ENCODE peak calls at places on chromosomes 16 and 17, in seven cellular contexts. O is right atrium auricular region, D is fibroblast of pulmonary artery, K is Panc1, G is cardiac fibroblast, V is MM.1S, Q is HL-60. U is an unnamed sample.

GRCh38 chr16:47204736-47205499 is 61.2 kb upstream of the NETO2 start:
- DNase-seq in O (no peak), D (no peak), K (no peak), G (no peak), V (no peak), Q (no peak), U (no peak)

GRCh38 chr16:29007865-29008593 is 23.2 kb downstream of the LAT start:
- DNase-seq in O (no peak), D (peak), K (no peak), G (peak), V (no peak), Q (no peak), U (no peak)

GRCh38 chr17:65060855-65061254 is 4.3 kb upstream of the GNA13 start:
- DNase-seq in O (no peak), D (no peak), K (no peak), G (no peak), V (no peak), Q (no peak), U (no peak)

GRCh38 chr17:6995500-6996255 is at the start of gene ALOX12:
- DNase-seq in O (no peak), D (no peak), K (no peak), G (peak), V (no peak), Q (no peak), U (no peak)

GRCh38 chr16:4515611-4516233 is 22.9 kb downstream of the CDIP1 start:
- DNase-seq in O (no peak), D (peak), K (no peak), G (peak), V (peak), Q (no peak), U (no peak)

GRCh38 chr17:32742686-32743538 is 134.0 kb downstream of the MYO1D start:
- DNase-seq in O (no peak), D (no peak), K (no peak), G (no peak), V (no peak), Q (no peak), U (no peak)

GRCh38 chr17:27315796-27316465 is 22.0 kb downstream of the WSB1 start:
- DNase-seq in O (no peak), D (no peak), K (no peak), G (no peak), V (no peak), Q (no peak), U (no peak)

GRCh38 chr16:50309156-50309526 is 42.8 kb downstream of the ADCY7 start:
- DNase-seq in O (no peak), D (no peak), K (no peak), G (no peak), V (no peak), Q (no peak), U (no peak)

GRCh38 chr16:67719778-67720144 is 645 bp upstream of the GFOD2 start:
- DNase-seq in O (peak), D (peak), K (no peak), G (peak), V (peak), Q (peak), U (peak)

GRCh38 chr17:33464669-33465275 is 171.7 kb upstream of the ASIC2 start:
- DNase-seq in O (no peak), D (peak), K (no peak), G (peak), V (no peak), Q (no peak), U (no peak)

GRCh38 chr17:62921837-62922236 is 44.2 kb upstream of the TANC2 start:
- DNase-seq in O (no peak), D (no peak), K (no peak), G (no peak), V (no peak), Q (no peak), U (no peak)

GRCh38 chr16:68995011-68995504 is 110.4 kb upstream of the HAS3 start:
- DNase-seq in O (no peak), D (peak), K (no peak), G (peak), V (no peak), Q (no peak), U (no peak)

GRCh38 chr16:34743115-34743514 is 1283.7 kb downstream of the TP53TG3F start:
- DNase-seq in O (no peak), D (no peak), K (no peak), G (no peak), V (no peak), Q (no peak), U (no peak)

GRCh38 chr16:8848231-8848938 is 20.4 kb downstream of the CARHSP1 start:
- DNase-seq in O (no peak), D (no peak), K (no peak), G (no peak), V (no peak), Q (no peak), U (no peak)

GRCh38 chr17:46099865-46100264 is 93.4 kb downstream of the KANSL1 start:
- DNase-seq in O (no peak), D (no peak), K (no peak), G (no peak), V (no peak), Q (no peak), U (no peak)

GRCh38 chr17:80940171-80941123 is 51.2 kb upstream of the CHMP6 start:
- DNase-seq in O (no peak), D (no peak), K (no peak), G (no peak), V (no peak), Q (peak), U (no peak)

GRCh38 chr17:58059141-58059540 is 24.1 kb upstream of the DYNLL2 start:
- DNase-seq in O (no peak), D (no peak), K (no peak), G (no peak), V (no peak), Q (no peak), U (no peak)

GRCh38 chr17:18267927-18268711 is 7.7 kb downstream of the MIEF2 start:
- DNase-seq in O (no peak), D (peak), K (no peak), G (peak), V (no peak), Q (no peak), U (no peak)

GRCh38 chr16:29806641-29807425 is 504 bp downstream of the MAZ start:
- DNase-seq in O (no peak), D (no peak), K (no peak), G (no peak), V (peak), Q (peak), U (no peak)

GRCh38 chr17:76204277-76204676 is 36.0 kb downstream of the RNF157 start:
- DNase-seq in O (no peak), D (peak), K (no peak), G (peak), V (no peak), Q (no peak), U (peak)

GRCh38 chr17:8019665-8020064 is 17.2 kb downstream of the GUCY2D start:
- DNase-seq in O (no peak), D (peak), K (no peak), G (peak), V (no peak), Q (no peak), U (no peak)

GRCh38 chr17:71327376-71328059 is 793.3 kb upstream of the SOX9 start:
- DNase-seq in O (no peak), D (peak), K (no peak), G (peak), V (no peak), Q (no peak), U (no peak)

GRCh38 chr17:76726766-76727718 is at the start of gene METTL23:
- DNase-seq in O (peak), D (peak), K (no peak), G (peak), V (peak), Q (no peak), U (no peak)

GRCh38 chr16:89938636-89938885 is 10.0 kb upstream of the DEF8 start:
- DNase-seq in O (no peak), D (no peak), K (no peak), G (no peak), V (no peak), Q (no peak), U (no peak)

GRCh38 chr17:6549384-6550036 is 6.8 kb downstream of the PITPNM3 start:
- DNase-seq in O (no peak), D (no peak), K (no peak), G (no peak), V (no peak), Q (no peak), U (no peak)

GRCh38 chr17:57665696-57666095 is 79.4 kb downstream of the CCDC182 start:
- DNase-seq in O (no peak), D (no peak), K (no peak), G (no peak), V (no peak), Q (no peak), U (no peak)

GRCh38 chr17:61594294-61594825 is 3.3 kb upstream of the NACA2 start:
- DNase-seq in O (no peak), D (no peak), K (no peak), G (no peak), V (no peak), Q (no peak), U (no peak)

GRCh38 chr17:66345264-66345663 is 42.9 kb downstream of the PRKCA start:
- DNase-seq in O (no peak), D (no peak), K (no peak), G (no peak), V (no peak), Q (no peak), U (no peak)

GRCh38 chr17:11996722-11997146 is 541 bp downstream of the ZNF18 start:
- DNase-seq in O (peak), D (peak), K (no peak), G (peak), V (peak), Q (no peak), U (no peak)

GRCh38 chr17:64037802-64038201 is 17.4 kb upstream of the ICAM2 start:
- DNase-seq in O (no peak), D (no peak), K (no peak), G (no peak), V (no peak), Q (no peak), U (no peak)

GRCh38 chr17:298791-299450 is 53.7 kb downstream of the RPH3AL start:
- DNase-seq in O (peak), D (no peak), K (no peak), G (peak), V (no peak), Q (no peak), U (no peak)

GRCh38 chr16:10817963-10818941 is at the start of gene TVP23A:
- DNase-seq in O (no peak), D (peak), K (no peak), G (peak), V (no peak), Q (no peak), U (no peak)

GRCh38 chr17:10036511-10037061 is 131.5 kb upstream of the RCVRN start:
- DNase-seq in O (peak), D (peak), K (no peak), G (peak), V (no peak), Q (no peak), U (no peak)

GRCh38 chr16:30839523-30840227 is 52.7 kb upstream of the ZNF629 start:
- DNase-seq in O (no peak), D (no peak), K (no peak), G (no peak), V (no peak), Q (no peak), U (no peak)

GRCh38 chr16:84535851-84536250 is 31.4 kb upstream of the MEAK7 start:
- DNase-seq in O (no peak), D (no peak), K (no peak), G (no peak), V (no peak), Q (no peak), U (no peak)

GRCh38 chr17:48779421-48779820 is 37.6 kb downstream of the TTLL6 start:
- DNase-seq in O (no peak), D (no peak), K (no peak), G (no peak), V (no peak), Q (no peak), U (no peak)

DNA sequence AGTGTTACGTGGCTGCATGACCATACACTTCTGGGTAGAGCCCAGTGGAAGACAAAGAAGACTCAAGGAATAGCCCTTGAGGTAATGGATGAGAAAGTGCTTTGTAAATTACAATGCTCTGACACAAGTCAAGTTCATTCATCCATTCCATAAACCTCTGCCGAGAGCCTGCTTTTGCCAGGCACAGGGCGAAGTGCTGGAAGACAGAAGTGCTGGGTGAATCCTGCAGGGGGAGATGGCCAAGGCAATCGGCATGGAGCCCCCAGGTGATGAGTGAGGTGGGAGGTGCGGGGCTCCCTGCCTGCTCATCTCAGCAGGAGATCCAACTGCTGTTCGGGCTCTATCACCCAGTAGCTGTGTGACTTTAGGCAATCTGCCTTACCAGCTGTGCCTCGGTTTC is 2.8 kb upstream of the SOCS3 start:
- DNase-seq in O (no peak), D (no peak), K (no peak), G (no peak), V (no peak), Q (no peak), U (no peak)
- TF ChIP-seq CTCF in O (no peak), D (peak), K (no peak), G (peak), V (peak), Q (no peak), U (no peak)

GRCh38 chr16:79602615-79603014 is 2.1 kb upstream of the MAF start:
- DNase-seq in O (peak), D (no peak), K (no peak), G (no peak), V (peak), Q (no peak), U (no peak)
- H3K4me3 ChIP-seq in O (no peak), D (no peak), K (no peak), G (no peak), V (peak), Q (no peak), U (no peak)

GRCh38 chr17:29954405-29954804 is 13.0 kb downstream of the EFCAB5 start:
- DNase-seq in O (no peak), D (no peak), K (no peak), G (no peak), V (no peak), Q (no peak), U (no peak)
- TF ChIP-seq CTCF in O (no peak), D (peak), K (no peak), G (no peak), V (peak), Q (no peak), U (no peak)

DNA sequence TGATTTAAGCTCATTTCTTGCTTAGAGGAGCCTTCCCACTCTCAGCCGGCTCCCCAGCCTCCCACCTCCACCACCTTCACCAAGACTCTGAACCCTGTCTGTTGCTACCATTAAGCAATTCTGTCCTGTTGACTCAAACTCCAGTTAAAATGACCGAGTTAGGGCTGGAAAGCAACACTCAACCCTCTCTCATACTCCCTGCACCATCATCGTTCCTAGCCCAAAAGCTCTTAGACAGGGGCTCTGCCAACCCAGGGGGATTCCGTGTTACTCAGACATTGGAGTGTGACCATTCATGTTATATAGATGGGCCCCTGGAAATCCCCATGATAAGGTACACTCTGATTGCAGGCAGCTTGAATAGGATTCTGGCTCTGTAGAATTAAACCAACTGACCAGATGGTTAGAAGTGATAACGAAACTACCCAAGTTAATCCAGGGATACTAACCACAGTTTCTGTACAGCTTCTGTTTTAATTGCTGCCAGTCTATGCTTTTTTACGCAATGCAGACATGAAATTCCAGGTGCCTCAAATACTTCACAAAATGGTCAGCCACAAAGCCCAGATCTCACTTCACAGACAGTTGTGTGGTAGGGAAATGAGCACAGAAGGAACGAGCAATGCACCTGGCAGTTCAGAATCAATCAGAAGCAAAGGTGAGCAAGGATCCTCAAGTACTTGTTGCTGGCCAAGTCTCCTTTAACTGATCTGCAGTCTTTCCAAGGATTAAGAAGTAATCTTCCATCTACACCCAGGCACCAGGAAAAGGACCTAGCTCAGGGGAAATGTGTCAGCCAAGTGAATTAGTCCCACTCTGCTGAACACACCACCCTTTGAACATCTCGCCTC is 2.1 kb downstream of the SSTR2 start:
- DNase-seq in O (no peak), D (no peak), K (no peak), G (no peak), V (peak), Q (peak), U (no peak)
- H3K4me3 ChIP-seq in O (no peak), D (peak), K (peak), G (no peak), V (peak), Q (no peak), U (peak)

DNA sequence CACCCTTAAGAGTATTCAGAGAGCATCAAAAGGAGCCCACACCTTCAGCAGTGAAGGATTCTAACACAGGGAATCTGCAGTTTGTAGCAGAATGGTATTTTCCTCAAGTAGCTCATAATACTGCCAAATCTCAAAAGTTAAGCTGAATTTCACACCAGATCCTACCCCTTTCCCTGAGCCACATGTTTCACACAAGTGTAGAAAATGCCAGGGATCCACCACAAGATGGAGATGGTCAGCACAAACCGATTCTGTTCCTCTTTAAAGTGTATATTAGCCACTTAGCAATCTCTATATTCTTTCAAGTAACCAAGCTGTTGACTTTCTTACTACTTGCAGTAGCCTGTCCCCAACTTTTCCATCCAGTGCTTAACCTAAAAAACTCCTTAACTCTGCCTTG is 13.2 kb downstream of the GINS2 start:
- DNase-seq in O (no peak), D (peak), K (no peak), G (peak), V (no peak), Q (no peak), U (no peak)
- TF ChIP-seq CTCF in O (peak), D (peak), K (peak), G (peak), V (peak), Q (no peak), U (peak)

DNA sequence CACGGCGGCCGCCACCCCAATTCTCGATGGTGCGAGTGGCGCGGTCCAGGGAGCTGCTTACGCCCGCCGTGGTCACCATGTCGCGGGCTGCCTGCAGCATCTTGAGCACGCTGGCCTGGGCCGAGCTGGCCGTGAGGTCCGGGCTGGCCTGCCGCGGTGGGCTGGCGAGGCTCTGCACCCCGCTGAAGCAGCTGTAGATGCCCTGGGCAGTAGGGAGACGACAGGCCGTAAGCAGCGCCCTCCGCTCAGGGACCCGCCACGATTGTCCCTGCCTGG is 16.4 kb downstream of the GRIN2C start:
- DNase-seq in O (no peak), D (no peak), K (no peak), G (no peak), V (no peak), Q (no peak), U (no peak)
- H3K4me3 ChIP-seq in O (no peak), D (no peak), K (no peak), G (no peak), V (no peak), Q (no peak), U (no peak)

GRCh38 chr17:43531955-43532354 is 14.2 kb downstream of the ETV4 start:
- DNase-seq in O (no peak), D (no peak), K (no peak), G (no peak), V (no peak), Q (no peak), U (no peak)

GRCh38 chr17:43532581-43532980 is 13.6 kb downstream of the ETV4 start:
- DNase-seq in O (no peak), D (no peak), K (no peak), G (no peak), V (no peak), Q (no peak), U (no peak)

GRCh38 chr17:43531082-43531378 is 15.1 kb downstream of the ETV4 start:
- DNase-seq in O (no peak), D (no peak), K (no peak), G (no peak), V (no peak), Q (no peak), U (no peak)

GRCh38 chr17:43534909-43535308 is 11.2 kb downstream of the ETV4 start:
- DNase-seq in O (no peak), D (no peak), K (no peak), G (peak), V (no peak), Q (no peak), U (no peak)

DNA sequence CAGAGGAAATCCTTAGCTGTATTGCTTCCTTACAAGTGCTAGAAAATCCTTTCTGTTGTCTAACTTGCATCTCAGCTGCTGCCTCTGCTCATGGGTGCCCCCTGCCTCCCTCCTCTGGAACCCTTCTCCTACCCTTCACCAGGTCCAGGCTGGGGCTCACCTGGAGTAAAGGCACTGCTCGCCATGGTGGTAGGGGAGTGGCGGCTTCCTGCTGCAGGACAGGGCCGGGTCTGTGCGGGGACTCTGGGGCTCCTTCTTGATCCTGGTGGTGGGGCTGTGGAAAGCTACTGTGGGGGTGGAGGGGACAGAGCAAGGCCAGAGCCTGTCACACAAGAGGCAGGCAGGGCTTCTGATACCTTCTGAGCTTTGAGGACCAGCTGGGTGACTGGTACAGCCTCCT is 12.4 kb downstream of the ETV4 start:
- DNase-seq in O (no peak), D (no peak), K (no peak), G (no peak), V (no peak), Q (no peak), U (no peak)
- TF ChIP-seq CTCF in O (no peak), D (no peak), K (no peak), G (no peak), V (no peak), Q (no peak), U (no peak)